ENCODE peak calls at places on chromosomes 1 and 21, in nine cellular contexts. G is A172; X is ovary; B is effector CD8-positive, alpha-beta T cell; N is iPS-NIHi11; C is activated naive CD8-positive, alpha-beta T cell treated with anti-CD3 and anti-CD28 coated beads for 36 hours; H is activated naive CD4-positive, alpha-beta T cell; T is central memory CD8-positive, alpha-beta T cell; A is kidney tubule cell. Y is an unnamed sample.

GRCh38 chr21:33663241-33663640 is 20.9 kb downstream of the ITSN1 start:
- DNase-seq in G (no peak), X (no peak), B (no peak), N (no peak), C (no peak), H (no peak), T (no peak), A (no peak), Y (no peak)

GRCh38 chr21:35212393-35213127 is 163.5 kb upstream of the RUNX1 start:
- DNase-seq in G (peak), X (no peak), B (no peak), N (no peak), C (no peak), H (no peak), T (no peak), A (peak), Y (peak)

GRCh38 chr1:212970085-212970484 is 19.7 kb downstream of the VASH2 start:
- DNase-seq in G (no peak), X (no peak), B (no peak), N (no peak), C (no peak), H (no peak), T (no peak), A (peak), Y (no peak)

GRCh38 chr21:16192900-16193299 is 463.1 kb downstream of the USP25 start:
- DNase-seq in G (peak), X (no peak), B (no peak), N (no peak), C (no peak), H (no peak), T (no peak), A (peak), Y (peak)

GRCh38 chr1:38045431-38046332 is 911 bp downstream of the POU3F1 start:
- DNase-seq in G (no peak), X (peak), B (no peak), N (no peak), C (peak), H (no peak), T (no peak), A (no peak), Y (no peak)

GRCh38 chr1:179743679-179744400 is 749 bp downstream of the FAM163A start:
- DNase-seq in G (no peak), X (no peak), B (no peak), N (peak), C (peak), H (no peak), T (no peak), A (no peak), Y (no peak)

GRCh38 chr21:39094847-39095525 is 88.3 kb downstream of the PSMG1 start:
- DNase-seq in G (peak), X (no peak), B (no peak), N (no peak), C (no peak), H (no peak), T (no peak), A (no peak), Y (peak)

GRCh38 chr1:6248161-6248776 is 4.3 kb downstream of the HES3 start:
- DNase-seq in G (no peak), X (peak), B (no peak), N (no peak), C (no peak), H (no peak), T (no peak), A (no peak), Y (no peak)

GRCh38 chr21:46093668-46094400 is 4.1 kb upstream of the COL6A2 start:
- DNase-seq in G (no peak), X (peak), B (no peak), N (no peak), C (no peak), H (no peak), T (peak), A (no peak), Y (no peak)

GRCh38 chr1:78779831-78780230 is 130.2 kb downstream of the IFI44 start:
- DNase-seq in G (peak), X (no peak), B (no peak), N (no peak), C (no peak), H (no peak), T (no peak), A (no peak), Y (no peak)

GRCh38 chr1:88088481-88088880 is 595.6 kb upstream of the PKN2 start:
- DNase-seq in G (no peak), X (no peak), B (no peak), N (peak), C (no peak), H (no peak), T (no peak), A (no peak), Y (no peak)

GRCh38 chr1:39575191-39576015 is 1.2 kb downstream of the PABPC4 start:
- DNase-seq in G (no peak), X (peak), B (peak), N (peak), C (peak), H (peak), T (peak), A (peak), Y (peak)

GRCh38 chr21:14956826-14957225 is 108.0 kb downstream of the NRIP1 start:
- DNase-seq in G (no peak), X (no peak), B (no peak), N (no peak), C (no peak), H (no peak), T (no peak), A (peak), Y (peak)

GRCh38 chr1:3948344-3948743 is 48.3 kb upstream of the C1orf174 start:
- DNase-seq in G (peak), X (no peak), B (no peak), N (no peak), C (no peak), H (no peak), T (no peak), A (peak), Y (peak)

GRCh38 chr1:7366286-7366954 is 404.7 kb upstream of the VAMP3 start:
- DNase-seq in G (no peak), X (no peak), B (no peak), N (no peak), C (no peak), H (no peak), T (no peak), A (no peak), Y (no peak)

GRCh38 chr1:244102471-244102870 is 51.4 kb downstream of the ZBTB18 start:
- DNase-seq in G (no peak), X (no peak), B (no peak), N (no peak), C (no peak), H (no peak), T (no peak), A (no peak), Y (no peak)

GRCh38 chr1:21200767-21201166 is 24.1 kb upstream of the EIF4G3 start:
- DNase-seq in G (peak), X (no peak), B (no peak), N (no peak), C (no peak), H (no peak), T (no peak), A (peak), Y (peak)

GRCh38 chr1:41447995-41448770 is 36.3 kb downstream of the EDN2 start:
- DNase-seq in G (no peak), X (no peak), B (no peak), N (no peak), C (no peak), H (no peak), T (no peak), A (peak), Y (no peak)

GRCh38 chr1:58919226-58919985 is 135.6 kb upstream of the JUN start:
- DNase-seq in G (no peak), X (no peak), B (no peak), N (no peak), C (no peak), H (no peak), T (no peak), A (no peak), Y (no peak)

GRCh38 chr1:44170281-44170823 is 28.9 kb upstream of the KLF18 start:
- DNase-seq in G (no peak), X (no peak), B (no peak), N (peak), C (no peak), H (no peak), T (no peak), A (no peak), Y (peak)